ENCODE peak calls at places on chromosome 7, in four cellular contexts. One of them, this sample, is unnamed. For H3K36me3, the result is how much of the 10 kb centered on the place peaks cover.

GRCh38 chr7:48173983-48174382 is 2.7 kb downstream of the ABCA13 start:
- DNase-seq in CD4-positive, alpha-beta memory T cell: no peak
- DNase-seq in esophagus squamous epithelium: no peak
- DNase-seq in upper lobe of right lung: no peak
- DNase-seq in this sample: no peak

GRCh38 chr7:54394877-54395276 is 147.3 kb upstream of the VSTM2A start:
- DNase-seq in CD4-positive, alpha-beta memory T cell: no peak
- DNase-seq in esophagus squamous epithelium: no peak
- DNase-seq in upper lobe of right lung: no peak
- DNase-seq in this sample: no peak

GRCh38 chr7:135320277-135320676 is 86.6 kb downstream of the STRA8 start:
- DNase-seq in CD4-positive, alpha-beta memory T cell: no peak
- DNase-seq in esophagus squamous epithelium: no peak
- DNase-seq in upper lobe of right lung: peak
- DNase-seq in this sample: peak

GRCh38 chr7:78083466-78084120 is 285.0 kb downstream of the PHTF2 start:
- DNase-seq in CD4-positive, alpha-beta memory T cell: no peak
- DNase-seq in esophagus squamous epithelium: no peak
- DNase-seq in upper lobe of right lung: no peak
- DNase-seq in this sample: no peak

GRCh38 chr7:104106106-104106505 is 101.7 kb downstream of the ORC5 start:
- DNase-seq in CD4-positive, alpha-beta memory T cell: no peak
- DNase-seq in esophagus squamous epithelium: no peak
- DNase-seq in upper lobe of right lung: no peak
- DNase-seq in this sample: no peak

GRCh38 chr7:112112822-112113255 is 93.4 kb downstream of the DOCK4 start:
- DNase-seq in CD4-positive, alpha-beta memory T cell: no peak
- DNase-seq in esophagus squamous epithelium: no peak
- DNase-seq in upper lobe of right lung: no peak
- DNase-seq in this sample: no peak

GRCh38 chr7:69873512-69873911 is 275.2 kb downstream of the AUTS2 start:
- DNase-seq in CD4-positive, alpha-beta memory T cell: no peak
- DNase-seq in esophagus squamous epithelium: no peak
- DNase-seq in upper lobe of right lung: no peak
- DNase-seq in this sample: no peak

GRCh38 chr7:117478796-117479479 is 887 bp upstream of the CFTR start:
- DNase-seq in CD4-positive, alpha-beta memory T cell: no peak
- DNase-seq in esophagus squamous epithelium: no peak
- DNase-seq in upper lobe of right lung: no peak
- DNase-seq in this sample: no peak

GRCh38 chr7:151891182-151891581 is 14.3 kb upstream of the PRKAG2 start:
- DNase-seq in CD4-positive, alpha-beta memory T cell: no peak
- DNase-seq in esophagus squamous epithelium: no peak
- DNase-seq in upper lobe of right lung: no peak
- DNase-seq in this sample: no peak

GRCh38 chr7:143405158-143405557 is 3.5 kb downstream of the EPHA1 start:
- DNase-seq in CD4-positive, alpha-beta memory T cell: no peak
- DNase-seq in esophagus squamous epithelium: no peak
- DNase-seq in upper lobe of right lung: no peak
- DNase-seq in this sample: no peak

GRCh38 chr7:135449467-135449866 is 60.4 kb downstream of the CNOT4 start:
- DNase-seq in CD4-positive, alpha-beta memory T cell: no peak
- DNase-seq in esophagus squamous epithelium: no peak
- DNase-seq in upper lobe of right lung: no peak
- DNase-seq in this sample: no peak

GRCh38 chr7:132756482-132756990 is 180.3 kb upstream of the PLXNA4 start:
- DNase-seq in CD4-positive, alpha-beta memory T cell: no peak
- DNase-seq in esophagus squamous epithelium: no peak
- DNase-seq in upper lobe of right lung: no peak
- DNase-seq in this sample: no peak

GRCh38 chr7:78968951-78969350 is 484.5 kb downstream of the MAGI2 start:
- DNase-seq in CD4-positive, alpha-beta memory T cell: no peak
- DNase-seq in esophagus squamous epithelium: no peak
- DNase-seq in upper lobe of right lung: no peak
- DNase-seq in this sample: no peak

GRCh38 chr7:12715372-12716133 is 28.1 kb downstream of the ARL4A start:
- DNase-seq in CD4-positive, alpha-beta memory T cell: no peak
- DNase-seq in esophagus squamous epithelium: peak
- DNase-seq in upper lobe of right lung: peak
- DNase-seq in this sample: peak

GRCh38 chr7:22255342-22255741 is 101.6 kb downstream of the RAPGEF5 start:
- DNase-seq in CD4-positive, alpha-beta memory T cell: no peak
- DNase-seq in esophagus squamous epithelium: no peak
- DNase-seq in upper lobe of right lung: no peak
- DNase-seq in this sample: no peak

DNA sequence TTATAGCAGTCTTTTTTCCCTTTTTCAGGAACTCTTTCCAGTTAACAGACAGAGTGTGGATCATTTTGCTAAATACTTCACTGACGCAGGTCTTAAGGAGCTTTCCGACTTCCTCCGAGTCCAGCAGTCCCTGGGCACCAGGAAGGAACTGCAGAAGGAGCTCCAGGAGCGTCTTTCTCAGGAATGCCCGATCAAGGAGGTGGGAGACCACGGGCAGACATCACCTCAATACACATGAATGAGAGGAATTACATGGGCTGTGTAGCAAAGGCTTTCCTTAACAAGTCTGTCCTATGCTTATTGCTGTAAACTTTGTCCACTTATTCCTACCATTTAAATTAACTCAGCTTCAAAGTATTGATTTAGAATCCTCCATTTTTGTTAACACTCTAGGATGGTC is 48.8 kb downstream of the BZW2 start:
- DNase-seq in CD4-positive, alpha-beta memory T cell: no peak
- DNase-seq in esophagus squamous epithelium: no peak
- DNase-seq in upper lobe of right lung: no peak
- DNase-seq in this sample: no peak
- H3K36me3 ChIP-seq in CD4-positive, alpha-beta memory T cell: half or more
- H3K36me3 ChIP-seq in esophagus squamous epithelium: under half
- H3K36me3 ChIP-seq in upper lobe of right lung: half or more
- H3K36me3 ChIP-seq in this sample: under half

GRCh38 chr7:45690762-45691150 is 116.6 kb downstream of the ADCY1 start:
- DNase-seq in CD4-positive, alpha-beta memory T cell: no peak
- DNase-seq in esophagus squamous epithelium: no peak
- DNase-seq in upper lobe of right lung: no peak
- DNase-seq in this sample: no peak
- H3K27ac ChIP-seq in CD4-positive, alpha-beta memory T cell: no peak
- H3K27ac ChIP-seq in esophagus squamous epithelium: no peak
- H3K27ac ChIP-seq in upper lobe of right lung: no peak
- H3K27ac ChIP-seq in this sample: no peak

GRCh38 chr7:130906575-130906974 is 172.6 kb upstream of the KLF14 start:
- DNase-seq in CD4-positive, alpha-beta memory T cell: no peak
- DNase-seq in esophagus squamous epithelium: no peak
- DNase-seq in upper lobe of right lung: no peak
- DNase-seq in this sample: no peak
- H3K36me3 ChIP-seq in CD4-positive, alpha-beta memory T cell: under half
- H3K36me3 ChIP-seq in esophagus squamous epithelium: under half
- H3K36me3 ChIP-seq in upper lobe of right lung: under half
- H3K36me3 ChIP-seq in this sample: under half

GRCh38 chr7:113694149-113694548 is 224.7 kb downstream of the PPP1R3A start:
- DNase-seq in CD4-positive, alpha-beta memory T cell: no peak
- DNase-seq in esophagus squamous epithelium: no peak
- DNase-seq in upper lobe of right lung: no peak
- DNase-seq in this sample: no peak
- H3K27ac ChIP-seq in CD4-positive, alpha-beta memory T cell: no peak
- H3K27ac ChIP-seq in esophagus squamous epithelium: no peak
- H3K27ac ChIP-seq in upper lobe of right lung: no peak
- H3K27ac ChIP-seq in this sample: no peak